ENCODE peak calls at places on chromosomes 16 and 17, in four cellular contexts. Z is kidney, E is endodermal cell, S is left lung. X is an unnamed sample.

GRCh38 chr17:11430766-11431165 is 167.5 kb upstream of the DNAH9 start:
- DNase-seq in Z (no peak), E (no peak), S (no peak), X (no peak)

GRCh38 chr16:6279261-6279660 is 1053.4 kb upstream of the RBFOX1 start:
- DNase-seq in Z (no peak), E (no peak), S (no peak), X (no peak)

GRCh38 chr17:72110953-72111339 is 9.9 kb upstream of the SOX9 start:
- DNase-seq in Z (no peak), E (no peak), S (no peak), X (no peak)

GRCh38 chr17:80287806-80288579 is 27.3 kb downstream of the RNF213 start:
- DNase-seq in Z (peak; percentile 59), E (no peak), S (peak; percentile 74), X (no peak)

GRCh38 chr17:32267690-32268205 is 2.1 kb downstream of the RHBDL3 start:
- DNase-seq in Z (peak; percentile 34), E (peak; percentile 80), S (no peak), X (peak; percentile 29)

GRCh38 chr16:12097523-12098428 is 121.2 kb downstream of the SNX29 start:
- DNase-seq in Z (peak; percentile 76), E (no peak), S (no peak), X (peak; percentile 51)

GRCh38 chr16:81738831-81739496 is 40.1 kb upstream of the PLCG2 start:
- DNase-seq in Z (peak; percentile 87), E (no peak), S (peak; percentile 95), X (peak; percentile 98)

GRCh38 chr17:7579001-7579838 is at the start of gene CD68:
- DNase-seq in Z (peak; percentile 92), E (peak; percentile 90), S (no peak), X (no peak)

GRCh38 chr16:11361751-11362742 is 16.8 kb downstream of the RMI2 start:
- DNase-seq in Z (no peak), E (no peak), S (no peak), X (peak; percentile 75)

GRCh38 chr17:63601439-63602371 is 1.0 kb downstream of the TACO1 start:
- DNase-seq in Z (no peak), E (no peak), S (no peak), X (no peak)

GRCh38 chr17:53971361-53971760 is 148.6 kb downstream of the KIF2B start:
- DNase-seq in Z (no peak), E (no peak), S (no peak), X (no peak)

GRCh38 chr16:90031931-90032663 is 12.8 kb upstream of the DBNDD1 start:
- DNase-seq in Z (no peak), E (no peak), S (peak; percentile 30), X (no peak)

GRCh38 chr16:1363501-1364041 is 11.8 kb downstream of the GNPTG start:
- DNase-seq in Z (peak; percentile 82), E (peak; percentile 93), S (peak; percentile 92), X (peak; percentile 93)

GRCh38 chr16:71629617-71630016 is 3.6 kb downstream of the MARVELD3 start:
- DNase-seq in Z (no peak), E (peak; percentile 34), S (no peak), X (peak; percentile 25)

GRCh38 chr16:4298761-4299522 is 16.9 kb upstream of the GLIS2 start:
- DNase-seq in Z (peak; percentile 95), E (peak; percentile 85), S (peak; percentile 92), X (no peak)

GRCh38 chr17:48542956-48543853 is 1.7 kb downstream of the HOXB2 start:
- DNase-seq in Z (no peak), E (peak; percentile 93), S (peak; percentile 74), X (no peak)

GRCh38 chr16:86298166-86299131 is 211.9 kb upstream of the FOXF1 start:
- DNase-seq in Z (no peak), E (no peak), S (no peak), X (no peak)

GRCh38 chr17:64599187-64599676 is 62.9 kb downstream of the SMURF2 start:
- DNase-seq in Z (no peak), E (peak; percentile 54), S (peak; percentile 53), X (peak; percentile 87)

GRCh38 chr16:2532494-2533141 is 1.4 kb upstream of the CEMP1 start:
- DNase-seq in Z (peak; percentile 93), E (peak; percentile 89), S (peak; percentile 89), X (peak; percentile 94)

GRCh38 chr17:69874220-69874670 is 200.8 kb upstream of the KCNJ16 start:
- DNase-seq in Z (no peak), E (no peak), S (no peak), X (no peak)

GRCh38 chr17:14775761-14776492 is 475.0 kb downstream of the HS3ST3B1 start:
- DNase-seq in Z (no peak), E (no peak), S (no peak), X (no peak)

GRCh38 chr16:14549789-14550153 is 80.3 kb downstream of the PARN start:
- DNase-seq in Z (no peak), E (no peak), S (no peak), X (no peak)

GRCh38 chr16:75420987-75421819 is 12.1 kb downstream of the CFDP1 start:
- DNase-seq in Z (peak; percentile 92), E (peak; percentile 93), S (peak; percentile 88), X (peak; percentile 86)

GRCh38 chr16:79434097-79434496 is 166.4 kb downstream of the MAF start:
- DNase-seq in Z (no peak), E (no peak), S (no peak), X (no peak)

GRCh38 chr16:27728691-27729090 is 178.7 kb downstream of the KATNIP start:
- DNase-seq in Z (peak; percentile 31), E (no peak), S (peak; percentile 49), X (no peak)

GRCh38 chr17:73064084-73064938 is 28.2 kb downstream of the SLC39A11 start:
- DNase-seq in Z (no peak), E (no peak), S (no peak), X (no peak)

GRCh38 chr16:19232988-19233387 is 52.5 kb upstream of the CLEC19A start:
- DNase-seq in Z (no peak), E (no peak), S (no peak), X (no peak)

GRCh38 chr17:68318103-68318991 is 27.1 kb downstream of the ARSG start:
- DNase-seq in Z (no peak), E (no peak), S (no peak), X (no peak)

GRCh38 chr16:21277927-21278706 is at the start of gene CRYM:
- DNase-seq in Z (peak; percentile 81), E (peak; percentile 92), S (peak; percentile 88), X (peak; percentile 89)

GRCh38 chr16:70437582-70438324 is 1.1 kb downstream of the ST3GAL2 start:
- DNase-seq in Z (no peak), E (peak; percentile 74), S (no peak), X (no peak)

DNA sequence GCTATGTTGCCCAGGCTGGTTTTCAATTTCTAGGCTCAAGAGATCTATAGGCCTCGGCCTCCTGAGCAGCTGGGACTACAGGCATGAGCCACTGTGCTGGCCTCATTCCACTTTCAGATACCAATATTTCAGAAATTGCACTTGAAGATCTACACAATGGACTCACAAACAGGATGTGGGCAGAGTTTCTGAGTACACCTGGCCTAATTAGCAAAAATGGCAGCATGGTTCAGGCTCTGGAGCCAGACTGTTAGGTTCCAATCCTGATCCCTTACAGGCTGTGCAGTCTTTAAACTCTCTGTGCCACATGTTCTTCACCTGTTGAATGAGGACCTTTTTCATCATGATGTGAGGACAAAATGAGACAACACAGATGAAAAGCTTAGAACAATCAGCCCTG is 32.2 kb downstream of the RNF157 start:
- DNase-seq in Z (no peak), E (no peak), S (no peak), X (no peak)
- H3K4me1 ChIP-seq in Z (no peaks in the 10 kb centered on the region), E (no peaks in the 10 kb centered on the region), S (peaks cover 12% of the 10 kb centered on the region), X (no peaks in the 10 kb centered on the region)

GRCh38 chr17:45405250-45406086 is 27.2 kb downstream of the ARHGAP27 start:
- DNase-seq in Z (peak; percentile 79), E (peak; percentile 100), S (peak; percentile 71), X (peak; percentile 71)
- H3K4me3 ChIP-seq in Z (peak overlapping the region; percentile 54), E (peak overlapping the region; percentile 68), S (no peak overlapping the region), X (no peak overlapping the region)

GRCh38 chr16:56986361-56986760 is 3.0 kb upstream of the NLRC5 start:
- DNase-seq in Z (no peak), E (no peak), S (no peak), X (peak; percentile 74)
- H3K27ac ChIP-seq in Z (no peak overlapping the region), E (no peak overlapping the region), S (peak overlapping the region; percentile 45), X (peak overlapping the region; percentile 56)

GRCh38 chr16:66524601-66525164 is 25.2 kb downstream of the TK2 start:
- DNase-seq in Z (no peak), E (peak; percentile 54), S (no peak), X (peak; percentile 89)
- H3K4me1 ChIP-seq in Z (peaks cover 8% of the 10 kb centered on the region), E (no peaks in the 10 kb centered on the region), S (peaks cover 77% of the 10 kb centered on the region), X (peaks cover 86% of the 10 kb centered on the region)

GRCh38 chr16:87958632-87959031 is 7.4 kb downstream of the BANP start:
- DNase-seq in Z (no peak), E (peak; percentile 34), S (no peak), X (no peak)

GRCh38 chr16:87955302-87956168 is 4.3 kb downstream of the BANP start:
- DNase-seq in Z (no peak), E (no peak), S (peak; percentile 37), X (no peak)

GRCh38 chr16:87956169-87956770 is 5.0 kb downstream of the BANP start:
- DNase-seq in Z (no peak), E (peak; percentile 40), S (no peak), X (peak; percentile 88)

GRCh38 chr16:87957296-87958069 is 6.2 kb downstream of the BANP start:
- DNase-seq in Z (no peak), E (peak; percentile 39), S (no peak), X (no peak)

DNA sequence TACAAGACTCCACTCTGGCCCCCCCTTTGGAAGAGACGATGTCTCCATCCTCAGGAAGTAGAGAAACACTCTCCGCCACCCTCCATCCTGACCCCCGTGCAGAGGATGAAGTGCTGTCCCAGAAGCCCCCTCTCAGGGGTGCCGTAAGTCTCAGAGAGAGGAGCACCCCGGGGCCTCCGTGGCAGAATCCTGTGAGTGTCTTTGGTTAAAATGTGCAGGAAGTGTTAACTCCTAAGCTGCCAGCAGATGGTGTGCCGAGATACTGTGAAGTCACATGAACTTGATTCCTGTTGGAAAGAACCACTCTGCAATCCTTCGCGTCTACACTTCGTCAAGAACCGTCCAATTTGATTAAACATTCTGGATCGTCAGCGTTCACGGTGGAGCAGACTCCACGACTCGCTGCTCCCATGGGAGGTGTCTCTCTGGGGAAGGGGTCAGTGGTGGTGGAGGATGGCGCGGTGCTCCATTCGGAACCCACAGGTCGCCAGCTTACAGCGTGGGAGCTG is 5.6 kb downstream of the BANP start:
- DNase-seq in Z (no peak), E (peak; percentile 48), S (no peak), X (no peak)
- H3K4me3 ChIP-seq in Z (no peak overlapping the region), E (no peak overlapping the region), S (no peak overlapping the region), X (peak overlapping the region; percentile 21)

GRCh38 chr16:88824256-88825077 is 12.7 kb upstream of the APRT start:
- DNase-seq in Z (no peak), E (no peak), S (no peak), X (no peak)
- H3K27ac ChIP-seq in Z (no peak overlapping the region), E (no peak overlapping the region), S (no peak overlapping the region), X (no peak overlapping the region)

GRCh38 chr16:77859493-77860232 is 71.3 kb downstream of the VAT1L start:
- DNase-seq in Z (no peak), E (no peak), S (no peak), X (no peak)
- H3K4me1 ChIP-seq in Z (no peaks in the 10 kb centered on the region), E (no peaks in the 10 kb centered on the region), S (no peaks in the 10 kb centered on the region), X (no peaks in the 10 kb centered on the region)

DNA sequence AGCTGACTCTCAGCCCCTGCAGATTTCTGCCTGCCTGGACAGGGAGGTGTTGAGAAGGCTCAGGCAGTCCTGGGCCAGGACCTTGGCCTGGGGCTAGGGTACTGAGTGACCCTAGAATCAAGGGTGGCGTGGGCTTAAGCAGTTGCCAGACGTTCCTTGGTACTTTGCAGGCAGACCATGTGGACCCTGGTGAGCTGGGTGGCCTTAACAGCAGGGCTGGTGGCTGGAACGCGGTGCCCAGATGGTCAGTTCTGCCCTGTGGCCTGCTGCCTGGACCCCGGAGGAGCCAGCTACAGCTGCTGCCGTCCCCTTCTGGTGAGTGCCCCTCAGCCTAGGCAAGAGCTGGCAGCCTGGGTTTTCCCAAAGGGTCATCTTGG is 3.9 kb downstream of the GRN start:
- DNase-seq in Z (no peak), E (no peak), S (no peak), X (no peak)
- H3K4me3 ChIP-seq in Z (no peak overlapping the region), E (no peak overlapping the region), S (no peak overlapping the region), X (no peak overlapping the region)

X was measured in spleen.